ENCODE peak calls at places on chromosomes 5 and 9, in eight cellular contexts. F, C, Z, Y, V, S, P and B are unnamed samples.

GRCh38 chr5:104186100-104186499 is 623.5 kb upstream of the NUDT12 start:
- DNase-seq in F (no peak), C (peak), Z (no peak), Y (peak), V (no peak), S (no peak), P (no peak), B (no peak)

GRCh38 chr5:120528609-120529008 is 64.5 kb downstream of the PRR16 start:
- DNase-seq in F (no peak), C (no peak), Z (no peak), Y (no peak), V (no peak), S (no peak), P (no peak), B (no peak)

GRCh38 chr5:126452477-126452876 is 29.3 kb downstream of the GRAMD2B start:
- DNase-seq in F (no peak), C (no peak), Z (no peak), Y (no peak), V (no peak), S (no peak), P (no peak), B (no peak)

GRCh38 chr9:131483319-131484050 is 19.2 kb upstream of the POMT1 start:
- DNase-seq in F (no peak), C (no peak), Z (no peak), Y (no peak), V (no peak), S (no peak), P (no peak), B (no peak)

GRCh38 chr9:90838098-90838497 is 36.5 kb downstream of the SYK start:
- DNase-seq in F (no peak), C (no peak), Z (no peak), Y (no peak), V (peak), S (no peak), P (no peak), B (no peak)

GRCh38 chr9:124054671-124055212 is 43.2 kb downstream of the LHX2 start:
- DNase-seq in F (no peak), C (peak), Z (peak), Y (peak), V (no peak), S (peak), P (no peak), B (peak)

GRCh38 chr9:81213456-81213855 is 475.9 kb downstream of the TLE1 start:
- DNase-seq in F (no peak), C (no peak), Z (no peak), Y (no peak), V (no peak), S (no peak), P (no peak), B (no peak)

GRCh38 chr9:25421560-25421959 is 256.7 kb downstream of the TUSC1 start:
- DNase-seq in F (no peak), C (no peak), Z (no peak), Y (no peak), V (no peak), S (no peak), P (no peak), B (no peak)

GRCh38 chr5:60267907-60268306 is 374.4 kb upstream of the PDE4D start:
- DNase-seq in F (no peak), C (no peak), Z (no peak), Y (no peak), V (no peak), S (no peak), P (no peak), B (no peak)

GRCh38 chr9:69496803-69497450 is 171.9 kb downstream of the ENTREP1 start:
- DNase-seq in F (no peak), C (no peak), Z (no peak), Y (no peak), V (no peak), S (no peak), P (no peak), B (no peak)

GRCh38 chr5:1746371-1747078 is 53.1 kb downstream of the MRPL36 start:
- DNase-seq in F (peak), C (no peak), Z (no peak), Y (no peak), V (peak), S (no peak), P (no peak), B (no peak)

GRCh38 chr9:94212091-94212490 is 47.0 kb upstream of the ZNF169 start:
- DNase-seq in F (no peak), C (peak), Z (peak), Y (peak), V (no peak), S (peak), P (no peak), B (no peak)

GRCh38 chr5:131096774-131097695 is 68.0 kb downstream of the HINT1 start:
- DNase-seq in F (no peak), C (peak), Z (no peak), Y (no peak), V (no peak), S (no peak), P (no peak), B (no peak)

GRCh38 chr5:81202652-81203051 is 30.5 kb upstream of the CKMT2 start:
- DNase-seq in F (no peak), C (no peak), Z (peak), Y (peak), V (no peak), S (no peak), P (no peak), B (no peak)

GRCh38 chr5:4879693-4880303 is 260.3 kb upstream of the ADAMTS16 start:
- DNase-seq in F (peak), C (peak), Z (peak), Y (peak), V (no peak), S (no peak), P (peak), B (peak)

GRCh38 chr9:106785200-106785599 is 77.8 kb upstream of the ZNF462 start:
- DNase-seq in F (no peak), C (no peak), Z (no peak), Y (no peak), V (no peak), S (no peak), P (no peak), B (no peak)

GRCh38 chr9:90029996-90030395 is 425.2 kb downstream of the GADD45G start:
- DNase-seq in F (no peak), C (peak), Z (no peak), Y (no peak), V (no peak), S (no peak), P (no peak), B (no peak)

GRCh38 chr5:156208271-156208670 is 118.7 kb upstream of the SGCD start:
- DNase-seq in F (no peak), C (no peak), Z (peak), Y (no peak), V (no peak), S (no peak), P (no peak), B (peak)

GRCh38 chr5:181181650-181182565 is 23.1 kb downstream of the TRIM7 start:
- DNase-seq in F (peak), C (peak), Z (peak), Y (peak), V (no peak), S (no peak), P (no peak), B (no peak)

GRCh38 chr9:137245450-137246421 is 4.6 kb downstream of the TUBB4B start:
- DNase-seq in F (no peak), C (no peak), Z (no peak), Y (no peak), V (no peak), S (no peak), P (no peak), B (no peak)

GRCh38 chr5:126917918-126918623 is 112.3 kb downstream of the MARCHF3 start:
- DNase-seq in F (no peak), C (no peak), Z (peak), Y (peak), V (no peak), S (no peak), P (no peak), B (no peak)

GRCh38 chr9:79221084-79221483 is 350.7 kb upstream of the TLE4 start:
- DNase-seq in F (no peak), C (peak), Z (peak), Y (peak), V (no peak), S (no peak), P (peak), B (peak)

GRCh38 chr9:19409406-19410194 is 791 bp downstream of the ACER2 start:
- DNase-seq in F (peak), C (peak), Z (peak), Y (no peak), V (peak), S (no peak), P (no peak), B (no peak)

GRCh38 chr5:113061851-113062631 is 85.4 kb downstream of the DCP2 start:
- DNase-seq in F (no peak), C (peak), Z (peak), Y (peak), V (no peak), S (peak), P (no peak), B (peak)

GRCh38 chr5:2254880-2255750 is 372.4 kb upstream of the IRX4 start:
- DNase-seq in F (no peak), C (no peak), Z (no peak), Y (no peak), V (no peak), S (no peak), P (no peak), B (no peak)

GRCh38 chr5:56384186-56384585 is 151.1 kb upstream of the ANKRD55 start:
- DNase-seq in F (no peak), C (no peak), Z (peak), Y (no peak), V (no peak), S (no peak), P (no peak), B (no peak)

GRCh38 chr5:146020100-146020499 is 83.7 kb downstream of the SH3RF2 start:
- DNase-seq in F (no peak), C (no peak), Z (no peak), Y (no peak), V (no peak), S (no peak), P (no peak), B (no peak)

GRCh38 chr5:123120197-123120596 is 31.2 kb downstream of the PRDM6 start:
- DNase-seq in F (no peak), C (no peak), Z (no peak), Y (no peak), V (no peak), S (no peak), P (no peak), B (no peak)
- TF ChIP-seq CTCF in F (no peak), C (peak), Z (peak), Y (peak), V (no peak), S (peak), P (peak), B (peak)

GRCh38 chr5:95619096-95619495 is 791 bp upstream of the GPR150 start:
- DNase-seq in F (no peak), C (no peak), Z (peak), Y (peak), V (no peak), S (no peak), P (no peak), B (no peak)

GRCh38 chr5:95619518-95620029 is 313 bp upstream of the GPR150 start:
- DNase-seq in F (no peak), C (no peak), Z (no peak), Y (no peak), V (no peak), S (no peak), P (no peak), B (no peak)

GRCh38 chr5:95621839-95622629 is 2.1 kb downstream of the GPR150 start:
- DNase-seq in F (peak), C (no peak), Z (no peak), Y (no peak), V (no peak), S (no peak), P (no peak), B (no peak)

GRCh38 chr5:95620030-95620869 is at the start of gene GPR150:
- DNase-seq in F (peak), C (peak), Z (peak), Y (no peak), V (no peak), S (no peak), P (no peak), B (no peak)

DNA sequence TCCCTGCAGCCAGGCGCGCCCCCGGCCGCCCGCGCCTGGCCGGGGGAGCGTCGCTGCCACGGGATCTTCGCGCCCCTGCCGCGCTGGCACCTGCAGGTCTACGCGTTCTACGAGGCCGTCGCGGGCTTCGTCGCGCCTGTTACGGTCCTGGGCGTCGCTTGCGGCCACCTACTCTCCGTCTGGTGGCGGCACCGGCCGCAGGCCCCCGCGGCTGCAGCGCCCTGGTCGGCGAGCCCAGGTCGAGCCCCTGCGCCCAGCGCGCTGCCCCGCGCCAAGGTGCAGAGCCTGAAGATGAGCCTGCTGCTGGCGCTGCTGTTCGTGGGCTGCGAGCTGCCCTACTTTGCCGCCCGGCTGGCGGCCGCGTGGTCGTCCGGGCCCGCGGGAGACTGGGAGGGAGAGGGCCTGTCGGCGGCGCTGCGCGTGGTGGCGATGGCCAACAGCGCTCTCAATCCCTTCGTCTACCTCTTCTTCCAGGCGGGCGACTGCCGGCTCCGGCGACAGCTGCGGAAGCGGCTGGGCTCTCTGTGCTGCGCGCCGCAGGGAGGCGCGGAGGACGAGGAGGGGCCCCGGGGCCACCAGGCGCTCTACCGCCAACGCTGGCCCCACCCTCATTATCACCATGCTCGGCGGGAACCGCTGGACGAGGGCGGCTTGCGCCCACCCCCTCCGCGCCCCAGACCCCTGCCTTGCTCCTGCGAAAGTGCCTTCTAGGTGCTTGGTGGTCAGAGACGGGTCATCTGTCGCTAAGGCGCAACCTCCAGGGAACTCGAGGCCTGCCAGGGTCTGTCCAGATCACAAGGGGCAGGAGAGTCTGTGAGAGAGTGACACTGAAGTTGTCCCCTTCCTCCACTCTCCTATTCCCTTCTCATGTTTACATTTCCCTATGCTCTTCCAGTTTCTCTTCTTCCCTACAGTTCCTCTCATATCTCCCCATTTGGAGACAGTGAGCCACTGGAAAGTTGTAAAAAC is 1.3 kb downstream of the GPR150 start:
- DNase-seq in F (peak), C (no peak), Z (no peak), Y (no peak), V (no peak), S (no peak), P (no peak), B (no peak)
- H3K4me3 ChIP-seq in F (peak), C (peak), Z (peak), Y (peak), V (peak), S (peak), P (peak), B (peak)

DNA sequence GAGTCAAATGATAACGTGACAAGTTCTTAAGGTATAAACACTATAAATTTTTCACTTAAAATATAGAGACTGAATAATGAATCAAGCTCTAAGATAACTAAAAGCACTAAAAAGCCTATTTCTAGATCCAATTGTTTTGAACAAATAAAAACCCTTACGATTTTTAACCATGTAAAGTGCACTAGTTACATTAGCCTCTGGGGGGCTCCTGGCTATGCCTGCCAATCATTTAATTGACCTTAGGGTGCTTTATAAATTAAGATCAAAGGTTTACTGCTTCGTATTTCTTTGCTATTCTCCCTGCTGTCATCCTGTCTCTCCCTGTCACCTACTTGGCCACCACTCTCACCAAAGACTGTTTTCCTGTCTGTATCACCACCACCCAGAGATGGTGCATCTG is 133.4 kb downstream of the ESM1 start:
- DNase-seq in F (no peak), C (no peak), Z (no peak), Y (no peak), V (no peak), S (no peak), P (no peak), B (no peak)
- TF ChIP-seq CTCF in F (no peak), C (no peak), Z (peak), Y (no peak), V (no peak), S (no peak), P (no peak), B (no peak)

GRCh38 chr5:79990205-79990597 is 861 bp downstream of the MTX3 start:
- DNase-seq in F (no peak), C (no peak), Z (no peak), Y (peak), V (no peak), S (no peak), P (no peak), B (no peak)
- H3K4me3 ChIP-seq in F (peak), C (peak), Z (peak), Y (peak), V (peak), S (peak), P (peak), B (peak)

GRCh38 chr5:8247485-8247884 is 378.5 kb downstream of the MTRR start:
- DNase-seq in F (no peak), C (no peak), Z (no peak), Y (no peak), V (no peak), S (no peak), P (no peak), B (no peak)
- TF ChIP-seq CTCF in F (no peak), C (no peak), Z (no peak), Y (no peak), V (no peak), S (peak), P (no peak), B (no peak)

GRCh38 chr9:108056805-108057386 is 567.3 kb upstream of the KLF4 start:
- DNase-seq in F (no peak), C (peak), Z (peak), Y (peak), V (no peak), S (no peak), P (no peak), B (peak)
- H3K4me3 ChIP-seq in F (no peak), C (no peak), Z (no peak), Y (no peak), V (no peak), S (peak), P (no peak), B (no peak)

DNA sequence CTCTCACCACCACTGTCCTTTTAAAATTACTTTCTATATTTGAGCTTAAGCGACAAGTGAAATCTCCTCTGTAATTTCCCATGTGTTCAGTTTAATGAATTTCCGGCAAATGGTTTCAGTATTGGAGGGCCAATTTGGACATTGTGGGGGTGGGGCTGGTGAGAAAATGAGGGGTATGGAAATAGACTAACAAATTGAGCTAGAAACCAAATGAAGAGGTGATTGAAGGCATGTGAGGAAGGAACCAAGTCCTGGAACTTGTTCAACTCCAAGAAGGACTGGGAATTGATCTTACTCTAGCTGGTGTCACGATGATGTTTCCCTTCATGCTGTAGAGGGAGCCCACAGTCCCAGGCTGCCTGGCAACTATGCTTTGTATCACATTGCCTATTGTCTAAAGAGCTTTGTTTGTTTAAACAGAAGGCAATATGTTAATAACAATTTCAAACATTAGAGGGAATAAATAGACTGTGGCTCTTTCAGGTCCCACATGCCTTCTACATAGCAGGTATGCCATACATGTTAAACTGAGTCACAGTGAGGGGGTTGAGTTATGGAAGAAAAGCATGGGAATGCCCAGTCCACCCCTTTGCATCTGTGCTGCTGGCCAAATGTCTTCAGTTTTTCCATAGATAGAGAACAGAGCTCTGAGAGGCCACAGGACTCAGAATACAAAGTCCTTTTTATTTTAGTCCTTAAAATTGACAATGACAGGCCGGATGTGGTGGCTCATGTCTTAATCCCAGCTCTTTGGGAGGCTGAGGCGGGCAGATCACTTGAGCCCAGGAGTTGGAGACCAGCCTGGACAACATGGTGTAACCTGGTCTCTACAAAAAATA is 25.0 kb upstream of the MATR3 start:
- DNase-seq in F (no peak), C (no peak), Z (peak), Y (no peak), V (no peak), S (no peak), P (no peak), B (no peak)
- TF ChIP-seq CTCF in F (no peak), C (no peak), Z (peak), Y (no peak), V (no peak), S (peak), P (no peak), B (no peak)